ENCODE peak calls at places on chromosomes 13 and 19, in five cellular contexts. B is T-helper 1 cell; A is activated T-helper 2 cell treated with anti-CD3 and anti-CD28 coated beads, Interferon-gamma antibody, Interleukin-2, Interleukin-4, amounts not matched to agents 10 μg/mL and 5 μg/mL and 100 μg/mL, durations not matched to agents 14 hours and 24 hours and 36 hours; R is BJ; Y is NCI-H748 treated with DMSO at 0.1 percent for 48 hours. J is an unnamed sample.

GRCh38 chr13:110433014-110433413 is 125.9 kb downstream of the COL4A2 start:
- DNase-seq in B (no peak), A (no peak), R (no peak), Y (no peak), J (no peak)

GRCh38 chr19:47228168-47228936 is 2.6 kb downstream of the BBC3 start:
- DNase-seq in B (peak), A (peak), R (no peak), Y (no peak), J (peak)

GRCh38 chr13:34349091-34349722 is 531.3 kb downstream of the RFC3 start:
- DNase-seq in B (no peak), A (no peak), R (peak), Y (no peak), J (no peak)

GRCh38 chr19:41548954-41549688 is 26.8 kb upstream of the CEACAM21 start:
- DNase-seq in B (peak), A (peak), R (no peak), Y (no peak), J (no peak)

GRCh38 chr13:77300176-77301141 is 26.4 kb downstream of the MYCBP2 start:
- DNase-seq in B (no peak), A (no peak), R (peak), Y (no peak), J (no peak)

GRCh38 chr13:28338202-28338601 is 156.7 kb downstream of the FLT1 start:
- DNase-seq in B (no peak), A (no peak), R (no peak), Y (no peak), J (no peak)

GRCh38 chr19:47109541-47110375 is 3.8 kb downstream of the ZC3H4 start:
- DNase-seq in B (peak), A (peak), R (no peak), Y (no peak), J (no peak)

GRCh38 chr19:58134244-58134643 is 16.3 kb downstream of the ZNF329 start:
- DNase-seq in B (no peak), A (no peak), R (no peak), Y (no peak), J (no peak)

GRCh38 chr19:16325671-16326400 is 1.2 kb downstream of the KLF2 start:
- DNase-seq in B (peak), A (peak), R (no peak), Y (peak), J (peak)

GRCh38 chr19:15101479-15102082 is 5.6 kb upstream of the SYDE1 start:
- DNase-seq in B (peak), A (peak), R (no peak), Y (no peak), J (no peak)

GRCh38 chr13:112241288-112241687 is 134.9 kb upstream of the SPACA7 start:
- DNase-seq in B (no peak), A (no peak), R (no peak), Y (peak), J (no peak)

J was measured in ureter.